ENCODE peak calls at places on chromosome 15, in six cellular contexts. One of them, this sample, is unnamed.

GRCh38 chr15:76199106-76200082 is 111.9 kb downstream of the ETFA start:
- DNase-seq in astrocyte of the cerebellum: peak
- DNase-seq in glutamatergic neuron: no peak
- DNase-seq in tibial artery: peak
- DNase-seq in HL-60: no peak
- DNase-seq in pancreas: no peak
- DNase-seq in this sample: no peak

GRCh38 chr15:69973102-69973714 is 124.5 kb downstream of the TLE3 start:
- DNase-seq in glutamatergic neuron: no peak
- DNase-seq in pancreas: no peak
- DNase-seq in HL-60: peak
- DNase-seq in tibial artery: no peak
- DNase-seq in astrocyte of the cerebellum: peak
- DNase-seq in this sample: no peak

GRCh38 chr15:28098360-28098765 is 752 bp downstream of the OCA2 start:
- DNase-seq in tibial artery: no peak
- DNase-seq in pancreas: no peak
- DNase-seq in glutamatergic neuron: no peak
- DNase-seq in astrocyte of the cerebellum: no peak
- DNase-seq in HL-60: no peak
- DNase-seq in this sample: no peak

GRCh38 chr15:71336671-71337070 is 221.4 kb downstream of the THSD4 start:
- DNase-seq in pancreas: no peak
- DNase-seq in tibial artery: no peak
- DNase-seq in glutamatergic neuron: no peak
- DNase-seq in astrocyte of the cerebellum: no peak
- DNase-seq in HL-60: no peak
- DNase-seq in this sample: no peak

GRCh38 chr15:66233487-66234415 is 19.8 kb downstream of the MEGF11 start:
- DNase-seq in glutamatergic neuron: peak
- DNase-seq in HL-60: no peak
- DNase-seq in pancreas: no peak
- DNase-seq in astrocyte of the cerebellum: no peak
- DNase-seq in tibial artery: no peak
- DNase-seq in this sample: no peak

GRCh38 chr15:74201656-74202420 is 749 bp downstream of the STRA6 start:
- DNase-seq in pancreas: no peak
- DNase-seq in astrocyte of the cerebellum: no peak
- DNase-seq in tibial artery: no peak
- DNase-seq in HL-60: no peak
- DNase-seq in glutamatergic neuron: no peak
- DNase-seq in this sample: no peak

GRCh38 chr15:94174399-94174802 is 57.0 kb upstream of the MCTP2 start:
- DNase-seq in HL-60: peak
- DNase-seq in tibial artery: no peak
- DNase-seq in astrocyte of the cerebellum: peak
- DNase-seq in pancreas: no peak
- DNase-seq in glutamatergic neuron: no peak
- DNase-seq in this sample: peak

GRCh38 chr15:44298878-44299277 is 10.4 kb downstream of the GOLM2 start:
- DNase-seq in pancreas: no peak
- DNase-seq in tibial artery: no peak
- DNase-seq in HL-60: no peak
- DNase-seq in glutamatergic neuron: no peak
- DNase-seq in astrocyte of the cerebellum: no peak
- DNase-seq in this sample: no peak

GRCh38 chr15:68034071-68034470 is 20.0 kb upstream of the PIAS1 start:
- DNase-seq in astrocyte of the cerebellum: no peak
- DNase-seq in pancreas: no peak
- DNase-seq in HL-60: no peak
- DNase-seq in tibial artery: no peak
- DNase-seq in glutamatergic neuron: no peak
- DNase-seq in this sample: no peak

GRCh38 chr15:75051161-75051560 is 27.8 kb downstream of the PPCDC start:
- DNase-seq in tibial artery: no peak
- DNase-seq in glutamatergic neuron: peak
- DNase-seq in pancreas: no peak
- DNase-seq in HL-60: no peak
- DNase-seq in astrocyte of the cerebellum: no peak
- DNase-seq in this sample: no peak

GRCh38 chr15:46309914-46310313 is 675.1 kb downstream of the SQOR start:
- DNase-seq in pancreas: no peak
- DNase-seq in HL-60: no peak
- DNase-seq in astrocyte of the cerebellum: no peak
- DNase-seq in tibial artery: no peak
- DNase-seq in glutamatergic neuron: no peak
- DNase-seq in this sample: no peak

DNA sequence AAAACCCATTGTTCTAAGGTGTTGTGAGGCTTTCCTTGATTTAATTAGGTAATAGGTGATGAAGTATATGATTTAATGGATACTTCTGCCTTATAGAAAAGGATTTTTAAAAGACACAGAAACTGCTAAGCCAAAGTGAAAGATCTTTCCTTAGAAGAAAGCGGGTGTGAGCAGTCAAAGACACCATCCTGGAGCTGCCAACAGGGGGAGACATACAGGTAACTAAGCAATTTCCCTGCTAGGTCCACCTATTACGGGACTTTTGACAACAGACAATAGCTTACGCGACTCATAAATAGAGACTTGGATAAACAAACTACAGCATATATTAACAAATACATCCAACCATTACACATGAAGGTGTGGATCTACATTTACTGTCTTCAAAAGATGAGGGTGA is 669.5 kb downstream of the SQOR start:
- DNase-seq in tibial artery: no peak
- DNase-seq in astrocyte of the cerebellum: no peak
- DNase-seq in glutamatergic neuron: peak
- DNase-seq in HL-60: peak
- DNase-seq in pancreas: no peak
- DNase-seq in this sample: no peak
- TF ChIP-seq CTCF in tibial artery: no peak
- TF ChIP-seq CTCF in astrocyte of the cerebellum: peak
- TF ChIP-seq CTCF in glutamatergic neuron: peak
- TF ChIP-seq CTCF in HL-60: peak
- TF ChIP-seq CTCF in pancreas: no peak
- TF ChIP-seq CTCF in this sample: peak

GRCh38 chr15:62142736-62143135 is 22.3 kb downstream of the C2CD4B start:
- DNase-seq in tibial artery: no peak
- DNase-seq in glutamatergic neuron: no peak
- DNase-seq in pancreas: no peak
- DNase-seq in HL-60: no peak
- DNase-seq in astrocyte of the cerebellum: no peak
- DNase-seq in this sample: no peak
- TF ChIP-seq CTCF in tibial artery: no peak
- TF ChIP-seq CTCF in glutamatergic neuron: no peak
- TF ChIP-seq CTCF in pancreas: peak
- TF ChIP-seq CTCF in HL-60: no peak
- TF ChIP-seq CTCF in astrocyte of the cerebellum: no peak
- TF ChIP-seq CTCF in this sample: no peak

DNA sequence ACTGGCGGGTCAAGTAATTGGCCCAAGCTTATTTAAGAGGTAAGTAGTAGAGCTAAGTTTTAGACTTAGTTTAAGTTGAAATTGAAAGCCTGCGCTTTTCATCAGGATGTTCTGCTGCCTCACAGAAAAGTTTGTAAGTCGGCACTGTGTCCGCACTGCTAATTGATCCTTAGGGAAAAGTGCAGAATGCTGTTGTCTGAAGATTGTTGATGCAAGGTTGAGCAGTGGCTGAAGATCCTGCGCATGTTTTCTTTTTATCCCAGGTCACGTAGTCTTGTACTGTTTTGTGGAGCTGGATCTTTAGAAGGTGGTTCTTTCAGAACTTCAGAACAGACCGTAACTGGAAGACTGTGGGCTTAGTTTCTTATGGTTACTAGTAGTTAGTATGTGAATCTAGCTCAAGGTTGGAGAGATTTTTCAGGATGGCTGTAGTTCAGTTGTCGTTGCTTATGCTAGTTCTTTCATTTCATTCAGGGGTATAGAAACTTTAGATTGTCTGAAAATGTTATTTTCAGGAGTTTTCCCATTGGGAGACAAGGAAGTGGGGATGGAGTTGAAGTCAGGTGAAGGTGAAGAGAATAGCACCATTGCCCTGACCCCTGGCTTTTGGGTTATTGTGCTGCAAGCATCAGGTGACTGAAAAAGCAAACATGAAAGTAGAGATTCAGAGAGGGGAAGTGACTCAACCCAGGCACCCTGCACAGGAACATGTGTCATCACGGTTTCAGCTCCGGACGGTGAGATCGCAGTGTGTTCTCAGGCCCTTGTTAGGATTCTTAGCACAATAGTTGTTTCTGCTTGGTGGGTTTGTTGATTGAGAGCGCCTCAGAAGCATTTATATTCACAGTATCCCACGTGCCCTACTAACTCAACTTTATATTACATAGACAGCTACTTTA is 32.8 kb downstream of the AKAP13 start:
- DNase-seq in pancreas: no peak
- DNase-seq in glutamatergic neuron: no peak
- DNase-seq in astrocyte of the cerebellum: peak
- DNase-seq in HL-60: peak
- DNase-seq in tibial artery: peak
- DNase-seq in this sample: peak
- TF ChIP-seq CTCF in pancreas: no peak
- TF ChIP-seq CTCF in glutamatergic neuron: no peak
- TF ChIP-seq CTCF in astrocyte of the cerebellum: no peak
- TF ChIP-seq CTCF in HL-60: no peak
- TF ChIP-seq CTCF in tibial artery: no peak
- TF ChIP-seq CTCF in this sample: peak

DNA sequence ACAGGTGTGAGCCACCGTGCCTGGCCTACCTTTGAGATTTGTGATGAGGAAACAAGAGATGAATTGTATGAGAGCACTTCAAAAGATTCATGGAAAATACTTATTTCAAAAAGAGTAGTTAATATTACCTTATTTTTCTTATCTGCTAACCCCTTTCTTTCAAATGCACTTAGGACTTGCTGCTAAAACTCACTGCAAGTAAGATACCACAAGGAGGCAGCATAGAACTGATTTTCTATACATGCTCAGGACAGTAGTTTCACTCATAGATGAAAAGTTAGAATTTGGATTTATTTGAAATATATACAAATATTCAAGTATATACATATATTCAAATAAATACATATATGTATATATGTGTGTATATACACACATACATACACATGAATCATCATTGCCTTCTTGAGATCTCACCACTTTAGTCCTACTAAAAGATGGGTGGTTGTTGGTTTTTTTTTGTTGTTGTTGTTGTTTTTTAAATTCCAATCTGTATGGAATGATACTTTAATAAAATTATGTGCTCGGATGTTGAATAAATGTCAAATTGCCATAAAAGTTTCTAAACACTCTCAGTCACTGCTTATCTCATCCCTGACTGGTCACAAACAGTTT is 2.4 kb downstream of the CCNDBP1 start:
- DNase-seq in glutamatergic neuron: no peak
- DNase-seq in HL-60: peak
- DNase-seq in tibial artery: no peak
- DNase-seq in pancreas: no peak
- DNase-seq in astrocyte of the cerebellum: peak
- DNase-seq in this sample: peak
- TF ChIP-seq CTCF in glutamatergic neuron: peak
- TF ChIP-seq CTCF in HL-60: peak
- TF ChIP-seq CTCF in tibial artery: peak
- TF ChIP-seq CTCF in pancreas: no peak
- TF ChIP-seq CTCF in astrocyte of the cerebellum: peak
- TF ChIP-seq CTCF in this sample: peak